ENCODE peak calls at places on chromosomes 4 and X, in seven cellular contexts. One of them, this sample, is unnamed.

GRCh38 chrX:44903107-44903506 is 30.1 kb downstream of the KDM6A start:
- DNase-seq in lower lobe of right lung: no peak
- DNase-seq in iris pigment epithelial cell: peak
- DNase-seq in left colon: no peak
- DNase-seq in germinal center: no peak
- DNase-seq in stimulated activated CD8-positive, alpha-beta memory T cell treated with anti-CD3 and anti-CD28 coated beads, Interleukin-2, amount 100 ng/mL, for 48 hours: no peak
- DNase-seq in NCI-H1417: no peak
- DNase-seq in this sample: no peak

GRCh38 chr4:89664521-89664920 is 172.4 kb downstream of the SNCA start:
- DNase-seq in lower lobe of right lung: no peak
- DNase-seq in iris pigment epithelial cell: no peak
- DNase-seq in left colon: no peak
- DNase-seq in germinal center: no peak
- DNase-seq in stimulated activated CD8-positive, alpha-beta memory T cell treated with anti-CD3 and anti-CD28 coated beads, Interleukin-2, amount 100 ng/mL, for 48 hours: no peak
- DNase-seq in NCI-H1417: no peak
- DNase-seq in this sample: no peak

GRCh38 chr4:123200417-123200945 is 196.1 kb upstream of the SPRY1 start:
- DNase-seq in lower lobe of right lung: no peak
- DNase-seq in iris pigment epithelial cell: peak
- DNase-seq in left colon: no peak
- DNase-seq in germinal center: no peak
- DNase-seq in stimulated activated CD8-positive, alpha-beta memory T cell treated with anti-CD3 and anti-CD28 coated beads, Interleukin-2, amount 100 ng/mL, for 48 hours: no peak
- DNase-seq in NCI-H1417: no peak
- DNase-seq in this sample: no peak

GRCh38 chr4:173181769-173182374 is 13.3 kb downstream of the GALNT7 start:
- DNase-seq in lower lobe of right lung: no peak
- DNase-seq in iris pigment epithelial cell: peak
- DNase-seq in left colon: no peak
- DNase-seq in germinal center: no peak
- DNase-seq in stimulated activated CD8-positive, alpha-beta memory T cell treated with anti-CD3 and anti-CD28 coated beads, Interleukin-2, amount 100 ng/mL, for 48 hours: no peak
- DNase-seq in NCI-H1417: no peak
- DNase-seq in this sample: no peak

GRCh38 chr4:95869961-95870500 is 30.1 kb downstream of the PDHA2 start:
- DNase-seq in lower lobe of right lung: no peak
- DNase-seq in iris pigment epithelial cell: no peak
- DNase-seq in left colon: no peak
- DNase-seq in germinal center: no peak
- DNase-seq in stimulated activated CD8-positive, alpha-beta memory T cell treated with anti-CD3 and anti-CD28 coated beads, Interleukin-2, amount 100 ng/mL, for 48 hours: no peak
- DNase-seq in NCI-H1417: no peak
- DNase-seq in this sample: no peak

GRCh38 chr4:106019771-106020170 is 124.5 kb downstream of the NPNT start:
- DNase-seq in lower lobe of right lung: no peak
- DNase-seq in iris pigment epithelial cell: peak
- DNase-seq in left colon: no peak
- DNase-seq in germinal center: no peak
- DNase-seq in stimulated activated CD8-positive, alpha-beta memory T cell treated with anti-CD3 and anti-CD28 coated beads, Interleukin-2, amount 100 ng/mL, for 48 hours: no peak
- DNase-seq in NCI-H1417: no peak
- DNase-seq in this sample: no peak

GRCh38 chr4:14918336-14918735 is 83.9 kb upstream of the CPEB2 start:
- DNase-seq in lower lobe of right lung: no peak
- DNase-seq in iris pigment epithelial cell: no peak
- DNase-seq in left colon: no peak
- DNase-seq in germinal center: no peak
- DNase-seq in stimulated activated CD8-positive, alpha-beta memory T cell treated with anti-CD3 and anti-CD28 coated beads, Interleukin-2, amount 100 ng/mL, for 48 hours: no peak
- DNase-seq in NCI-H1417: no peak
- DNase-seq in this sample: no peak

GRCh38 chr4:94171616-94172015 is 36.0 kb upstream of the SMARCAD1 start:
- DNase-seq in lower lobe of right lung: no peak
- DNase-seq in iris pigment epithelial cell: peak
- DNase-seq in left colon: no peak
- DNase-seq in germinal center: no peak
- DNase-seq in stimulated activated CD8-positive, alpha-beta memory T cell treated with anti-CD3 and anti-CD28 coated beads, Interleukin-2, amount 100 ng/mL, for 48 hours: no peak
- DNase-seq in NCI-H1417: no peak
- DNase-seq in this sample: no peak

GRCh38 chrX:44971674-44972073 is 98.7 kb downstream of the KDM6A start:
- DNase-seq in lower lobe of right lung: no peak
- DNase-seq in iris pigment epithelial cell: no peak
- DNase-seq in left colon: no peak
- DNase-seq in germinal center: no peak
- DNase-seq in stimulated activated CD8-positive, alpha-beta memory T cell treated with anti-CD3 and anti-CD28 coated beads, Interleukin-2, amount 100 ng/mL, for 48 hours: no peak
- DNase-seq in NCI-H1417: no peak
- DNase-seq in this sample: no peak

GRCh38 chr4:2075987-2076907 is 17.1 kb downstream of the NAT8L start:
- DNase-seq in lower lobe of right lung: no peak
- DNase-seq in iris pigment epithelial cell: no peak
- DNase-seq in left colon: no peak
- DNase-seq in germinal center: no peak
- DNase-seq in stimulated activated CD8-positive, alpha-beta memory T cell treated with anti-CD3 and anti-CD28 coated beads, Interleukin-2, amount 100 ng/mL, for 48 hours: no peak
- DNase-seq in NCI-H1417: no peak
- DNase-seq in this sample: no peak